ENCODE peak calls at places on chromosomes 12 and 14, in five cellular contexts. M is PC-3; Q is SW 1271; S is effector CD4-positive, alpha-beta T cell; O is activated CD4-positive, CD25-positive, alpha-beta regulatory T cell treated with anti-CD3 and anti-CD28 coated beads, Interleukin-2, amount 50 U/mL, for 16 hours. L is an unnamed sample.

GRCh38 chr12:115182239-115182638 is 498.3 kb upstream of the TBX3 start:
- DNase-seq in M (no peak), O (no peak), Q (no peak), S (no peak), L (no peak)

GRCh38 chr12:6334940-6335450 is 6.9 kb downstream of the TNFRSF1A start:
- DNase-seq in O (no peak), Q (no peak), S (no peak), M (no peak), L (no peak)

GRCh38 chr14:94292526-94292871 is 569 bp downstream of the SERPINA10 start:
- DNase-seq in S (no peak), M (no peak), Q (no peak), O (no peak), L (no peak)

GRCh38 chr12:122022393-122023338 is 982 bp downstream of the BCL7A start:
- DNase-seq in S (no peak), Q (no peak), O (no peak), M (peak), L (no peak)

GRCh38 chr12:120820885-120821510 is 83.2 kb downstream of the SPPL3 start:
- DNase-seq in S (no peak), M (no peak), O (no peak), Q (no peak), L (no peak)

GRCh38 chr12:112179341-112179740 is 54.0 kb downstream of the TRAFD1 start:
- DNase-seq in Q (no peak), S (no peak), M (no peak), O (no peak), L (no peak)

GRCh38 chr14:29858299-29858698 is 69.3 kb downstream of the PRKD1 start:
- DNase-seq in M (no peak), Q (no peak), O (no peak), S (no peak), L (no peak)

GRCh38 chr12:98861232-98861631 is 216.1 kb downstream of the APAF1 start:
- DNase-seq in M (no peak), O (no peak), S (no peak), Q (no peak), L (no peak)

GRCh38 chr14:101494826-101495225 is 66.5 kb upstream of the DIO3 start:
- DNase-seq in Q (no peak), O (no peak), M (no peak), S (no peak), L (no peak)

GRCh38 chr14:98840511-98840910 is 431.5 kb downstream of the BCL11B start:
- DNase-seq in M (no peak), O (no peak), S (no peak), Q (no peak), L (no peak)

GRCh38 chr12:123109319-123109772 is 41.5 kb downstream of the PITPNM2 start:
- DNase-seq in S (no peak), Q (no peak), O (no peak), M (no peak), L (no peak)

GRCh38 chr12:96719671-96720362 is 187.2 kb upstream of the NEDD1 start:
- DNase-seq in M (peak), Q (no peak), S (no peak), O (no peak), L (peak)

GRCh38 chr14:77111021-77111420 is 13.0 kb downstream of the CIPC start:
- DNase-seq in Q (no peak), O (no peak), M (no peak), S (no peak), L (no peak)

GRCh38 chr14:49896956-49897355 is 4.1 kb downstream of the ARF6 start:
- DNase-seq in Q (no peak), M (no peak), S (no peak), O (no peak), L (no peak)

GRCh38 chr12:34597548-34598351 is 575.5 kb downstream of the ALG10 start:
- DNase-seq in Q (no peak), S (no peak), M (no peak), O (no peak), L (no peak)

GRCh38 chr12:19739195-19739776 is 300.0 kb downstream of the AEBP2 start:
- DNase-seq in Q (no peak), M (peak), O (no peak), S (no peak), L (peak)

GRCh38 chr12:65902504-65902903 is 78.2 kb downstream of the HMGA2 start:
- DNase-seq in O (no peak), M (no peak), Q (no peak), S (no peak), L (no peak)

GRCh38 chr12:7373226-7373625 is 69.4 kb downstream of the ACSM4 start:
- DNase-seq in M (no peak), Q (no peak), S (no peak), O (no peak), L (no peak)

GRCh38 chr14:77848031-77848430 is 48.1 kb downstream of the ADCK1 start:
- DNase-seq in M (no peak), S (no peak), O (no peak), Q (no peak), L (no peak)